ENCODE peak calls at places on chromosomes 5 and 9, in ten cellular contexts. L is GM04503; M is heart left ventricle; K is M059J; T is NCI-H748 treated with DMSO at 0.1 percent for 48 hours; D is HFF-Myc; W is stimulated activated naive CD8-positive, alpha-beta T cell treated with anti-CD3 and anti-CD28 coated beads, Interleukin-15, amount 100 ng/mL, for 72 hours; I is stomach; S is thyroid gland; R is astrocyte of the hippocampus. H is an unnamed sample.

GRCh38 chr5:177023247-177023703 is 779 bp downstream of the ZNF346 start:
- DNase-seq in L (no peak), M (no peak), K (peak), T (no peak), D (no peak), W (peak), I (no peak), S (no peak), R (peak), H (peak)

GRCh38 chr9:99000480-99001395 is 57.0 kb downstream of the COL15A1 start:
- DNase-seq in L (no peak), M (no peak), K (peak), T (peak), D (peak), W (peak), I (peak), S (peak), R (peak), H (peak)

GRCh38 chr5:14036514-14036913 is 92.0 kb upstream of the DNAH5 start:
- DNase-seq in L (no peak), M (no peak), K (peak), T (no peak), D (peak), W (no peak), I (no peak), S (peak), R (peak), H (no peak)

GRCh38 chr5:88948746-88949600 is 66.0 kb upstream of the MEF2C start:
- DNase-seq in L (no peak), M (no peak), K (peak), T (no peak), D (no peak), W (no peak), I (no peak), S (no peak), R (no peak), H (no peak)

GRCh38 chr5:157388148-157388547 is 71.9 kb upstream of the NIPAL4 start:
- DNase-seq in L (no peak), M (no peak), K (no peak), T (no peak), D (no peak), W (no peak), I (no peak), S (no peak), R (no peak), H (no peak)

GRCh38 chr5:114055318-114055788 is 306.5 kb upstream of the KCNN2 start:
- DNase-seq in L (no peak), M (peak), K (peak), T (peak), D (no peak), W (no peak), I (peak), S (peak), R (peak), H (peak)

GRCh38 chr5:160357861-160358411 is 12.5 kb downstream of the C1QTNF2 start:
- DNase-seq in L (no peak), M (peak), K (no peak), T (no peak), D (no peak), W (no peak), I (no peak), S (no peak), R (no peak), H (peak)

GRCh38 chr9:88535932-88536324 is 950 bp downstream of the NXNL2 start:
- DNase-seq in L (no peak), M (no peak), K (no peak), T (no peak), D (no peak), W (no peak), I (no peak), S (peak), R (peak), H (peak)

GRCh38 chr5:81191726-81192125 is 41.4 kb upstream of the CKMT2 start:
- DNase-seq in L (no peak), M (no peak), K (no peak), T (no peak), D (no peak), W (no peak), I (no peak), S (no peak), R (no peak), H (no peak)

GRCh38 chr5:176653401-176653800 is 6.1 kb downstream of the TSPAN17 start:
- DNase-seq in L (no peak), M (no peak), K (no peak), T (no peak), D (no peak), W (peak), I (peak), S (no peak), R (no peak), H (no peak)

GRCh38 chr9:120891255-120891954 is 14.4 kb upstream of the PHF19 start:
- DNase-seq in L (no peak), M (no peak), K (no peak), T (no peak), D (no peak), W (peak), I (no peak), S (no peak), R (no peak), H (no peak)

GRCh38 chr9:116632990-116633441 is 54.1 kb upstream of the TRIM32 start:
- DNase-seq in L (peak), M (no peak), K (peak), T (no peak), D (no peak), W (no peak), I (no peak), S (no peak), R (no peak), H (peak)

GRCh38 chr9:69174645-69175487 is 789 bp downstream of the TJP2 start:
- DNase-seq in L (peak), M (peak), K (peak), T (no peak), D (peak), W (peak), I (no peak), S (peak), R (peak), H (peak)

GRCh38 chr5:124030043-124030461 is 518.1 kb downstream of the CSNK1G3 start:
- DNase-seq in L (no peak), M (no peak), K (no peak), T (no peak), D (no peak), W (no peak), I (no peak), S (no peak), R (peak), H (no peak)

GRCh38 chr5:16709691-16710420 is 93.1 kb upstream of the RETREG1 start:
- DNase-seq in L (no peak), M (no peak), K (no peak), T (no peak), D (no peak), W (no peak), I (no peak), S (no peak), R (no peak), H (no peak)

GRCh38 chr9:26292943-26293342 is 599.7 kb downstream of the CAAP1 start:
- DNase-seq in L (no peak), M (no peak), K (peak), T (no peak), D (no peak), W (no peak), I (no peak), S (peak), R (peak), H (peak)

GRCh38 chr5:135127604-135128240 is 93.7 kb upstream of the PITX1 start:
- DNase-seq in L (peak), M (no peak), K (peak), T (no peak), D (no peak), W (no peak), I (peak), S (no peak), R (peak), H (peak)

GRCh38 chr9:16241231-16241630 is 629.2 kb downstream of the BNC2 start:
- DNase-seq in L (peak), M (no peak), K (peak), T (no peak), D (no peak), W (no peak), I (no peak), S (no peak), R (no peak), H (peak)

GRCh38 chr9:88659126-88659525 is 124.1 kb downstream of the NXNL2 start:
- DNase-seq in L (no peak), M (no peak), K (no peak), T (no peak), D (no peak), W (no peak), I (no peak), S (peak), R (no peak), H (no peak)

GRCh38 chr5:112238473-112238872 is 180.6 kb downstream of the EPB41L4A start:
- DNase-seq in L (no peak), M (no peak), K (no peak), T (no peak), D (no peak), W (no peak), I (no peak), S (no peak), R (no peak), H (no peak)

GRCh38 chr5:77960863-77961396 is 184.8 kb upstream of the TBCA start:
- DNase-seq in L (no peak), M (no peak), K (peak), T (no peak), D (no peak), W (no peak), I (no peak), S (no peak), R (no peak), H (no peak)

GRCh38 chr5:117568622-117569021 is 994.0 kb upstream of the SEMA6A start:
- DNase-seq in L (no peak), M (no peak), K (peak), T (no peak), D (no peak), W (no peak), I (no peak), S (no peak), R (peak), H (no peak)

GRCh38 chr5:103562084-103562452 is 521 bp downstream of the NUDT12 start:
- DNase-seq in L (no peak), M (no peak), K (no peak), T (no peak), D (no peak), W (no peak), I (no peak), S (peak), R (no peak), H (peak)

GRCh38 chr9:131727184-131727785 is 12.6 kb downstream of the RAPGEF1 start:
- DNase-seq in L (no peak), M (no peak), K (peak), T (no peak), D (no peak), W (no peak), I (no peak), S (no peak), R (peak), H (no peak)

GRCh38 chr9:108325406-108325805 is 530.4 kb downstream of the ACTL7B start:
- DNase-seq in L (no peak), M (no peak), K (no peak), T (no peak), D (no peak), W (no peak), I (no peak), S (no peak), R (no peak), H (no peak)

GRCh38 chr5:58021476-58021875 is 438.4 kb downstream of the PLK2 start:
- DNase-seq in L (no peak), M (no peak), K (peak), T (no peak), D (no peak), W (no peak), I (no peak), S (no peak), R (no peak), H (no peak)

GRCh38 chr5:80957031-80957761 is 3.0 kb upstream of the RASGRF2 start:
- DNase-seq in L (no peak), M (no peak), K (peak), T (peak), D (no peak), W (no peak), I (no peak), S (no peak), R (peak), H (no peak)

GRCh38 chr5:86546050-86546449 is 71.7 kb upstream of the COX7C start:
- DNase-seq in L (no peak), M (no peak), K (no peak), T (no peak), D (no peak), W (no peak), I (no peak), S (no peak), R (no peak), H (no peak)

GRCh38 chr9:112858625-112859147 is 32.0 kb downstream of the SLC46A2 start:
- DNase-seq in L (no peak), M (no peak), K (no peak), T (no peak), D (no peak), W (no peak), I (no peak), S (no peak), R (no peak), H (no peak)

GRCh38 chr9:111287127-111287526 is 42.9 kb downstream of the OR2K2 start:
- DNase-seq in L (peak), M (no peak), K (peak), T (no peak), D (no peak), W (no peak), I (no peak), S (no peak), R (peak), H (peak)

H was measured in hepatic stellate cell.